ENCODE peak calls at places on chromosomes 2 and 18, in five cellular contexts. J, E, C, Y and Z are unnamed samples.

GRCh38 chr2:74497777-74498499 is 1.5 kb downstream of the LBX2 start:
- DNase-seq in J (no peak), E (no peak), C (no peak), Y (peak), Z (no peak)

GRCh38 chr18:576924-577323 is 3.3 kb upstream of the CETN1 start:
- DNase-seq in J (no peak), E (no peak), C (no peak), Y (no peak), Z (no peak)

GRCh38 chr2:101341901-101342624 is 33.6 kb upstream of the RNF149 start:
- DNase-seq in J (peak), E (no peak), C (peak), Y (peak), Z (no peak)

GRCh38 chr2:39513641-39514094 is 76.6 kb upstream of the MAP4K3 start:
- DNase-seq in J (no peak), E (peak), C (no peak), Y (peak), Z (no peak)

GRCh38 chr2:169031202-169031601 is at the start of gene ABCB11:
- DNase-seq in J (no peak), E (no peak), C (no peak), Y (no peak), Z (no peak)

GRCh38 chr2:54708584-54709340 is 14.7 kb upstream of the EML6 start:
- DNase-seq in J (no peak), E (no peak), C (no peak), Y (no peak), Z (no peak)

GRCh38 chr2:112877423-112877822 is 33.5 kb upstream of the IL37 start:
- DNase-seq in J (no peak), E (no peak), C (no peak), Y (no peak), Z (no peak)

GRCh38 chr2:56739421-56739820 is 555.6 kb downstream of the CCDC85A start:
- DNase-seq in J (no peak), E (no peak), C (no peak), Y (no peak), Z (no peak)

GRCh38 chr2:212156114-212156513 is 382.5 kb downstream of the ERBB4 start:
- DNase-seq in J (no peak), E (no peak), C (no peak), Y (no peak), Z (no peak)

GRCh38 chr2:84029903-84030559 is 429.0 kb downstream of the SUCLG1 start:
- DNase-seq in J (no peak), E (no peak), C (no peak), Y (no peak), Z (no peak)

GRCh38 chr2:43251171-43251731 is 24.8 kb upstream of the ZFP36L2 start:
- DNase-seq in J (no peak), E (no peak), C (no peak), Y (no peak), Z (no peak)

GRCh38 chr18:9732031-9732430 is 23.9 kb downstream of the RAB31 start:
- DNase-seq in J (no peak), E (no peak), C (no peak), Y (no peak), Z (no peak)

GRCh38 chr2:118249531-118249930 is 161.3 kb downstream of the INSIG2 start:
- DNase-seq in J (no peak), E (no peak), C (no peak), Y (no peak), Z (no peak)

GRCh38 chr18:68847219-68847860 is 49.5 kb downstream of the CCDC102B start:
- DNase-seq in J (no peak), E (no peak), C (no peak), Y (no peak), Z (no peak)